ENCODE peak calls at places on chromosomes 12 and 14, in six cellular contexts. N is GM19239; L is neural crest cell; S is activated T-helper 2 cell treated with anti-CD3 and anti-CD28 coated beads, Interferon-gamma antibody, Interleukin-2, Interleukin-4, amounts not matched to agents 10 μg/mL and 5 μg/mL and 100 μg/mL, durations not matched to agents 14 hours and 24 hours and 36 hours; K is activated CD4-positive, alpha-beta memory T cell treated with anti-CD3 and anti-CD28 coated beads, Interleukin-2, amount 10 ng/mL, durations not matched to agents 7 days and 5 days; T is endothelial cell. J is an unnamed sample.

GRCh38 chr12:51687142-51687935 is 96.3 kb downstream of the SCN8A start:
- DNase-seq in N (no peak), L (no peak), S (no peak), K (no peak), T (no peak), J (no peak)

GRCh38 chr12:47868552-47869031 is 36.2 kb downstream of the VDR start:
- DNase-seq in N (peak; percentile 44), L (no peak), S (no peak), K (no peak), T (no peak), J (no peak)

GRCh38 chr12:50986961-50987737 is 34.8 kb downstream of the HIGD1C start:
- DNase-seq in N (no peak), L (peak; percentile 21), S (no peak), K (peak; percentile 20), T (peak; percentile 47), J (no peak)

GRCh38 chr14:35158491-35158890 is 36.1 kb downstream of the PRORP start:
- DNase-seq in N (no peak), L (no peak), S (no peak), K (no peak), T (no peak), J (no peak)

GRCh38 chr14:104104006-104104901 is 18.8 kb downstream of the ASPG start:
- DNase-seq in N (no peak), L (no peak), S (no peak), K (no peak), T (no peak), J (no peak)

GRCh38 chr14:90641111-90642010 is 174.9 kb downstream of the TTC7B start:
- DNase-seq in N (no peak), L (peak; percentile 45), S (no peak), K (no peak), T (no peak), J (no peak)

GRCh38 chr12:57549909-57550627 is at the start of gene KIF5A:
- DNase-seq in N (peak; percentile 60), L (peak; percentile 57), S (peak; percentile 55), K (peak; percentile 68), T (peak; percentile 44), J (peak; percentile 44)

GRCh38 chr14:55739967-55740707 is 160.1 kb downstream of the KTN1 start:
- DNase-seq in N (no peak), L (no peak), S (no peak), K (no peak), T (no peak), J (no peak)

GRCh38 chr14:105439710-105440553 is 20.3 kb downstream of the MTA1 start:
- DNase-seq in N (no peak), L (no peak), S (no peak), K (no peak), T (no peak), J (no peak)

GRCh38 chr14:75554482-75554881 is 23.9 kb upstream of the FLVCR2 start:
- DNase-seq in N (no peak), L (no peak), S (no peak), K (no peak), T (no peak), J (no peak)

GRCh38 chr14:58455593-58456265 is 28.2 kb downstream of the KIAA0586 start:
- DNase-seq in N (no peak), L (no peak), S (no peak), K (no peak), T (no peak), J (no peak)

GRCh38 chr12:51189790-51190355 is 16.9 kb upstream of the TFCP2 start:
- DNase-seq in N (no peak), L (no peak), S (no peak), K (no peak), T (no peak), J (no peak)

GRCh38 chr14:94936411-94936892 is 166.5 kb upstream of the GSC start:
- DNase-seq in N (no peak), L (no peak), S (no peak), K (no peak), T (no peak), J (no peak)

GRCh38 chr14:59161571-59162175 is 26.8 kb upstream of the DAAM1 start:
- DNase-seq in N (no peak), L (peak; percentile 5), S (no peak), K (no peak), T (no peak), J (peak; percentile 10)

GRCh38 chr12:104957388-104958008 is 592 bp downstream of the SLC41A2 start:
- DNase-seq in N (peak; percentile 17), L (peak; percentile 22), S (peak; percentile 13), K (peak; percentile 34), T (no peak), J (peak; percentile 41)

GRCh38 chr14:78566017-78566858 is 396.1 kb downstream of the NRXN3 start:
- DNase-seq in N (peak; percentile 41), L (peak; percentile 92), S (peak; percentile 22), K (peak; percentile 60), T (peak; percentile 91), J (peak; percentile 19)

GRCh38 chr12:120757949-120758348 is 32.3 kb downstream of the ACADS start:
- DNase-seq in N (no peak), L (no peak), S (no peak), K (no peak), T (no peak), J (no peak)

GRCh38 chr12:88206636-88207035 is 64.5 kb downstream of the TMTC3 start:
- DNase-seq in N (no peak), L (no peak), S (no peak), K (no peak), T (no peak), J (no peak)

GRCh38 chr12:100166232-100166631 is 23.6 kb upstream of the BLTP3B start:
- DNase-seq in N (no peak), L (no peak), S (no peak), K (no peak), T (no peak), J (no peak)

GRCh38 chr12:108806350-108806749 is 51.0 kb downstream of the SSH1 start:
- DNase-seq in N (no peak), L (no peak), S (no peak), K (no peak), T (no peak), J (no peak)

GRCh38 chr14:60642790-60643397 is 6.4 kb downstream of the SIX1 start:
- DNase-seq in N (no peak), L (no peak), S (no peak), K (no peak), T (no peak), J (no peak)

GRCh38 chr14:37246427-37246829 is 48.7 kb downstream of the MIPOL1 start:
- DNase-seq in N (peak; percentile 6), L (no peak), S (no peak), K (no peak), T (no peak), J (peak; percentile 9)

GRCh38 chr14:101008196-101008595 is 104.7 kb upstream of the RTL1 start:
- DNase-seq in N (no peak), L (no peak), S (no peak), K (no peak), T (no peak), J (no peak)

GRCh38 chr12:104350211-104350908 is 46.8 kb downstream of the EID3 start:
- DNase-seq in N (no peak), L (no peak), S (no peak), K (no peak), T (no peak), J (no peak)

GRCh38 chr14:95524706-95525512 is 8.5 kb upstream of the SYNE3 start:
- DNase-seq in N (no peak), L (no peak), S (no peak), K (no peak), T (no peak), J (no peak)

GRCh38 chr14:68271996-68272395 is 452.4 kb downstream of the RAD51B start:
- DNase-seq in N (no peak), L (no peak), S (no peak), K (no peak), T (no peak), J (no peak)

GRCh38 chr12:5301539-5301938 is 130.4 kb upstream of the NTF3 start:
- DNase-seq in N (no peak), L (no peak), S (no peak), K (no peak), T (no peak), J (no peak)

GRCh38 chr12:105235299-105235746 is 651 bp downstream of the APPL2 start:
- DNase-seq in N (no peak), L (no peak), S (no peak), K (no peak), T (no peak), J (no peak)

J was measured in HuH-7.5.